ENCODE peak calls at places on chromosomes 5 and 9, in ten cellular contexts. P is NCI-H526; H is Ammon's horn; U is skeletal muscle cell; A is stimulated activated CD4-positive, alpha-beta T cell treated with anti-CD3 and anti-CD28 coated beads, Interleukin-2, amount 100 ng/mL, for 48 hours; R is H1; X is Panc1; I is KBM-7; C is mucosa of descending colon; T is stimulated activated naive CD8-positive, alpha-beta T cell treated with anti-CD3 and anti-CD28 coated beads, Interleukin-15, Interleukin-2, amounts not matched to agents 100 U/mL and 50 U/mL, for 24 hours. N is an unnamed sample.

GRCh38 chr9:22446589-22446949 is at the start of gene DMRTA1:
- DNase-seq in I (peak; percentile 86), R (no peak), P (peak; percentile 39), X (no peak), H (peak; percentile 62), U (peak; percentile 41), C (peak; percentile 75), A (no peak), T (peak; percentile 25), N (peak; percentile 28)

GRCh38 chr5:136133416-136134383 is 1.1 kb downstream of the SMAD5 start:
- DNase-seq in C (no peak), H (peak; percentile 44), U (no peak), I (peak; percentile 51), X (peak; percentile 12), A (no peak), P (peak; percentile 50), T (peak; percentile 6), R (no peak), N (peak; percentile 42)

GRCh38 chr5:65818592-65818991 is 96.6 kb downstream of the NLN start:
- DNase-seq in U (no peak), H (peak; percentile 91), P (no peak), R (no peak), I (no peak), T (no peak), C (peak; percentile 81), A (no peak), X (no peak), N (no peak)

GRCh38 chr9:113580041-113580953 is 116.8 kb downstream of the RGS3 start:
- DNase-seq in U (no peak), X (no peak), R (no peak), P (no peak), T (peak; percentile 84), H (peak; percentile 83), I (no peak), C (peak; percentile 92), A (peak; percentile 64), N (no peak)

GRCh38 chr5:168865973-168866372 is 286.8 kb upstream of the PANK3 start:
- DNase-seq in I (no peak), T (no peak), P (no peak), U (no peak), A (no peak), R (peak; percentile 60), C (no peak), H (no peak), X (no peak), N (no peak)

GRCh38 chr5:96931605-96932004 is 4.3 kb upstream of the LNPEP start:
- DNase-seq in U (no peak), T (no peak), P (no peak), X (no peak), R (no peak), A (no peak), I (peak; percentile 72), H (peak; percentile 53), C (no peak), N (no peak)

GRCh38 chr9:133609311-133610098 is at the start of gene FAM163B:
- DNase-seq in U (peak; percentile 5), P (peak; percentile 47), C (no peak), A (peak; percentile 45), X (no peak), T (peak; percentile 58), R (peak; percentile 93), H (no peak), I (peak; percentile 20), N (no peak)

GRCh38 chr5:126031989-126032716 is 391.1 kb upstream of the GRAMD2B start:
- DNase-seq in R (no peak), U (peak; percentile 69), C (no peak), A (no peak), H (no peak), T (no peak), P (no peak), I (no peak), X (no peak), N (no peak)

GRCh38 chr5:108669493-108669892 is 78.2 kb upstream of the FER start:
- DNase-seq in R (no peak), C (no peak), U (no peak), H (no peak), T (no peak), I (no peak), X (no peak), A (no peak), P (no peak), N (no peak)

GRCh38 chr5:93302711-93303110 is 278.3 kb downstream of the NR2F1-AS1 start:
- DNase-seq in P (no peak), R (no peak), X (no peak), H (no peak), T (no peak), U (no peak), C (no peak), A (no peak), I (no peak), N (no peak)

GRCh38 chr9:36902063-36902735 is 131.9 kb downstream of the PAX5 start:
- DNase-seq in P (no peak), H (no peak), I (no peak), X (no peak), A (no peak), C (no peak), T (no peak), U (no peak), R (no peak), N (no peak)

GRCh38 chr9:98860871-98861293 is 53.4 kb downstream of the GALNT12 start:
- DNase-seq in T (no peak), C (no peak), I (peak; percentile 26), X (peak; percentile 12), H (peak; percentile 86), U (peak; percentile 82), R (no peak), A (no peak), P (peak; percentile 44), N (no peak)

GRCh38 chr5:35066260-35066795 is 18.6 kb upstream of the AGXT2 start:
- DNase-seq in C (no peak), T (no peak), X (no peak), R (no peak), H (no peak), P (no peak), I (peak; percentile 3), U (no peak), A (no peak), N (no peak)

GRCh38 chr9:96061293-96061987 is 185.9 kb downstream of the ERCC6L2 start:
- DNase-seq in T (peak; percentile 49), X (no peak), C (no peak), A (no peak), I (peak; percentile 59), P (peak; percentile 28), R (peak; percentile 54), H (peak; percentile 82), U (peak; percentile 13), N (peak; percentile 58)

GRCh38 chr5:90161399-90161798 is 248.2 kb downstream of the CETN3 start:
- DNase-seq in X (no peak), P (peak; percentile 31), C (peak; percentile 27), H (peak; percentile 42), T (peak; percentile 4), R (peak; percentile 52), A (no peak), U (no peak), I (peak; percentile 57), N (peak; percentile 54)

GRCh38 chr5:141926434-141926833 is 2.8 kb downstream of the DELE1 start:
- DNase-seq in C (no peak), X (no peak), T (no peak), A (no peak), I (no peak), R (no peak), U (no peak), P (no peak), H (no peak), N (no peak)

GRCh38 chr5:136200761-136201160 is 7.8 kb upstream of the SMIM32 start:
- DNase-seq in X (no peak), H (no peak), T (no peak), R (peak; percentile 17), C (no peak), I (no peak), P (no peak), U (no peak), A (no peak), N (no peak)

GRCh38 chr5:180047667-180048066 is 23.9 kb downstream of the RNF130 start:
- DNase-seq in C (no peak), U (no peak), R (no peak), X (no peak), T (no peak), I (peak; percentile 45), A (no peak), H (no peak), P (no peak), N (no peak)

N was measured in GM20000.